ENCODE peak calls at places on chromosomes 13 and 19, in seven cellular contexts. L is fibroblast of the aortic adventitia, O is cardiac fibroblast, H is bronchial epithelial cell, B is fibroblast of lung, X is AG04450, J is HFF-Myc. M is an unnamed sample.

GRCh38 chr19:18460313-18460712 is 22.4 kb upstream of the ISYNA1 start:
- DNase-seq in L (peak; percentile 72), O (peak; percentile 85), H (peak; percentile 62), B (peak; percentile 84), X (peak; percentile 57), J (no peak), M (no peak)

GRCh38 chr13:91184244-91184926 is 163.1 kb upstream of the MIR17HG start:
- DNase-seq in L (no peak), O (no peak), H (no peak), B (no peak), X (no peak), J (no peak), M (no peak)

GRCh38 chr19:17303167-17303939 is at the start of gene ABHD8:
- DNase-seq in L (peak; percentile 96), O (peak; percentile 97), H (peak; percentile 81), B (peak; percentile 96), X (peak; percentile 90), J (peak; percentile 78), M (peak; percentile 89)

GRCh38 chr19:16308081-16308480 is 16.5 kb upstream of the KLF2 start:
- DNase-seq in L (no peak), O (no peak), H (no peak), B (no peak), X (no peak), J (no peak), M (no peak)

GRCh38 chr19:33496016-33496415 is 25.6 kb downstream of the PEPD start:
- DNase-seq in L (no peak), O (no peak), H (no peak), B (no peak), X (no peak), J (no peak), M (no peak)

GRCh38 chr19:49889687-49890348 is 6.9 kb downstream of the IL4I1 start:
- DNase-seq in L (peak; percentile 63), O (peak; percentile 78), H (peak; percentile 62), B (peak; percentile 71), X (no peak), J (no peak), M (no peak)

GRCh38 chr19:2982983-2983350 is 5.6 kb downstream of the TLE6 start:
- DNase-seq in L (peak; percentile 96), O (peak; percentile 99), H (peak; percentile 31), B (peak; percentile 93), X (peak; percentile 61), J (no peak), M (peak; percentile 69)

GRCh38 chr13:47220453-47221150 is 323.7 kb upstream of the HTR2A start:
- DNase-seq in L (peak; percentile 90), O (peak; percentile 57), H (no peak), B (no peak), X (no peak), J (no peak), M (no peak)

GRCh38 chr19:28296506-28296905 is 916.4 kb downstream of the UQCRFS1 start:
- DNase-seq in L (peak; percentile 21), O (peak; percentile 55), H (no peak), B (no peak), X (no peak), J (peak; percentile 45), M (no peak)

GRCh38 chr13:114005206-114005720 is 31.4 kb upstream of the C13orf46 start:
- DNase-seq in L (no peak), O (no peak), H (no peak), B (no peak), X (no peak), J (no peak), M (no peak)

GRCh38 chr19:46295401-46296308 is 1.2 kb upstream of the HIF3A start:
- DNase-seq in L (no peak), O (no peak), H (no peak), B (no peak), X (no peak), J (no peak), M (no peak)

GRCh38 chr13:111202745-111203144 is 87.6 kb downstream of the ARHGEF7 start:
- DNase-seq in L (peak; percentile 97), O (peak; percentile 98), H (peak; percentile 65), B (peak; percentile 82), X (no peak), J (peak; percentile 88), M (no peak)

GRCh38 chr13:95420501-95420900 is 119.2 kb upstream of the ABCC4 start:
- DNase-seq in L (no peak), O (no peak), H (peak; percentile 18), B (no peak), X (no peak), J (no peak), M (no peak)

GRCh38 chr19:8459095-8459494 is 14.3 kb downstream of the HNRNPM start:
- DNase-seq in L (no peak), O (no peak), H (no peak), B (no peak), X (no peak), J (no peak), M (no peak)

DNA sequence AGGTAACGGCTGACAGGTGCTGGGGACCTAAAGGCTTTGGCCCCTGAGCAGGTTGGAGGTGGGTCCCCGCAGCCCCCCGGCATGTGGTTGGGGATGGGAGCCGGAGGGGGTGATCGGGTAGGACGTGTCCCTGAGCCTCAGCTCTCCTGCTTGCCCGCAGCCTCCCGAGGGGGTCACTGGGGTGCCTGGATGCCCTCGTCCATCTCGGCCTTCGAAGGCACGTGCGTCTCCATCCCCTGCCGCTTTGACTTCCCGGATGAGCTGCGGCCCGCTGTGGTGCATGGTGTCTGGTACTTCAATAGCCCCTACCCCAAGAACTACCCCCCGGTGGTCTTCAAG is 3.5 kb downstream of the MAG start:
- DNase-seq in L (no peak), O (no peak), H (no peak), B (no peak), X (no peak), J (no peak), M (no peak)
- TF ChIP-seq CTCF in L (no peak), O (no peak), H (no peak), B (no peak), X (no peak), J (no peak), M (no peak)

GRCh38 chr13:49749852-49750251 is 42.6 kb downstream of the KPNA3 start:
- DNase-seq in L (peak; percentile 4), O (no peak), H (peak; percentile 66), B (peak; percentile 31), X (no peak), J (no peak), M (no peak)
- TF ChIP-seq CTCF in L (no peak), O (no peak), H (no peak), B (no peak), X (no peak), J (no peak), M (no peak)

GRCh38 chr19:38850976-38851621 is 1.3 kb upstream of the HNRNPL start:
- DNase-seq in L (no peak), O (no peak), H (no peak), B (no peak), X (no peak), J (no peak), M (no peak)
- TF ChIP-seq CTCF in L (no peak), O (no peak), H (no peak), B (no peak), X (no peak), J (no peak), M (peak; percentile 0)

GRCh38 chr13:51637852-51638496 is 53.7 kb downstream of the WDFY2 start:
- DNase-seq in L (no peak), O (no peak), H (no peak), B (no peak), X (no peak), J (no peak), M (no peak)
- TF ChIP-seq CTCF in L (no peak), O (no peak), H (no peak), B (no peak), X (no peak), J (no peak), M (no peak)

DNA sequence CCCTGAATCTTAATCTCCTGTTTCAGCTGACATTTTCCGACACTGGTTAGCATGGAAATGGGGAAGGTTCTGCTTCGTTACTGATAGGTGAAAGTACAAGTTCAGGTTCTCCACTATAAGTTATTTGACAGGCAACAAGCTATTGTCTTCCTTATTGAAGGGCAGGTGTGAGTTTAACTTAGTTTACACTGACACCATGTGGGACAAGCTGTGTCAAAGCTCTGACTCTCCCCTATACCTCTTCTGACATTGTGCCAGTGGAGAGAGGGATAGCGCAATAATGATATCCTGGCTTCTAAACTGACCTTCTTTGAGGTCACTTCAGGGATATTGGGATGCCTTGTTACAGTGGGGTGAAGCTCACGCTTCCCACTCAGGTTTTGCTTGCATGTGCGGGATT is 587.0 kb upstream of the SLITRK5 start:
- DNase-seq in L (no peak), O (no peak), H (no peak), B (no peak), X (no peak), J (no peak), M (no peak)
- TF ChIP-seq CTCF in L (no peak), O (no peak), H (no peak), B (no peak), X (no peak), J (no peak), M (no peak)

GRCh38 chr19:40529093-40529954 is 47.3 kb upstream of the SHKBP1 start:
- DNase-seq in L (peak; percentile 71), O (peak; percentile 82), H (peak; percentile 64), B (peak; percentile 74), X (peak; percentile 54), J (no peak), M (peak; percentile 40)
- TF ChIP-seq CTCF in L (peak; percentile 92), O (peak; percentile 88), H (peak; percentile 99), B (peak; percentile 87), X (peak; percentile 91), J (peak; percentile 94), M (peak; percentile 84)

GRCh38 chr13:60331249-60332012 is 65.6 kb upstream of the TDRD3 start:
- DNase-seq in L (no peak), O (no peak), H (no peak), B (no peak), X (no peak), J (no peak), M (no peak)

GRCh38 chr13:60332682-60333081 is 64.3 kb upstream of the TDRD3 start:
- DNase-seq in L (no peak), O (no peak), H (no peak), B (no peak), X (no peak), J (no peak), M (no peak)

GRCh38 chr13:60338754-60339153 is 58.3 kb upstream of the TDRD3 start:
- DNase-seq in L (no peak), O (no peak), H (no peak), B (no peak), X (no peak), J (no peak), M (no peak)

GRCh38 chr13:60334310-60334709 is 62.7 kb upstream of the TDRD3 start:
- DNase-seq in L (no peak), O (no peak), H (no peak), B (no peak), X (no peak), J (no peak), M (no peak)

DNA sequence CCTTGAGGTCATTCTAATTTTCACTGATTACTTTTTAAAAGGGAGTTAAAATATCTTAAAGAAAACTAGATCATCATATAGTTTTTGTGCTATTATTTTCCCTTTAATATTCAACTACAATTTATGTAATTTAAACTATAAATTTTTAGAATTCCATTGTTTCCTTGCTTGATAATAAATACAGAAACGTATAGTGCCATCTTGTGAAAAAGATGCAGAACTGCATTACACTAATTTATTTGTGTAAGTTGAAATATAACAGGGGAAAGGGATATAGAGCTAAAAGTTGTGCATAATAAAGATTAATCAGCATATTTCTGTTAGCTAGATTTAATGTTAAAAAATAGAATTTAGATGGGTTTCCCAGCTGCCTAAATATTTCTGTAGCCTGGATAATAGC is 61.5 kb upstream of the TDRD3 start:
- DNase-seq in L (peak; percentile 48), O (peak; percentile 31), H (peak; percentile 41), B (peak; percentile 34), X (no peak), J (no peak), M (no peak)
- TF ChIP-seq CTCF in L (peak; percentile 55), O (peak; percentile 48), H (no peak), B (no peak), X (peak; percentile 62), J (no peak), M (peak; percentile 61)

GRCh38 chr13:112443191-112444000 is 67.2 kb downstream of the SPACA7 start:
- DNase-seq in L (no peak), O (peak; percentile 2), H (no peak), B (no peak), X (no peak), J (no peak), M (no peak)
- TF ChIP-seq CTCF in L (peak; percentile 44), O (peak; percentile 47), H (peak; percentile 39), B (peak; percentile 20), X (peak; percentile 24), J (peak; percentile 42), M (peak; percentile 20)